ENCODE peak calls at places on chromosomes 16 and 17, in four cellular contexts. K, M, F and E are unnamed samples.

GRCh38 chr17:67082110-67082509 is 37.8 kb downstream of the CACNG1 start:
- DNase-seq in M (no peak), K (no peak), F (no peak), E (no peak)

GRCh38 chr17:36661047-36661666 is 59.8 kb downstream of the MRM1 start:
- DNase-seq in K (no peak), M (no peak), F (no peak), E (no peak)

GRCh38 chr17:522912-523311 is 170.3 kb upstream of the RPH3AL start:
- DNase-seq in F (no peak), M (no peak), K (no peak), E (no peak)

GRCh38 chr16:17470002-17470870 is 524 bp downstream of the XYLT1 start:
- DNase-seq in F (no peak), K (peak; percentile 61), M (no peak), E (peak; percentile 83)

GRCh38 chr17:52157603-52158449 is 688 bp downstream of the CA10 start:
- DNase-seq in F (no peak), M (no peak), K (peak; percentile 24), E (peak; percentile 56)

GRCh38 chr17:74643826-74644225 is 20.3 kb upstream of the CD300E start:
- DNase-seq in K (no peak), F (no peak), M (no peak), E (no peak)

GRCh38 chr16:82801361-82801760 is 174.6 kb downstream of the CDH13 start:
- DNase-seq in F (no peak), K (no peak), M (no peak), E (no peak)

GRCh38 chr17:36722903-36723263 is 121.5 kb downstream of the MRM1 start:
- DNase-seq in M (no peak), F (no peak), K (no peak), E (no peak)

GRCh38 chr17:29256735-29257466 is 10.2 kb downstream of the CRYBA1 start:
- DNase-seq in M (no peak), F (no peak), K (no peak), E (no peak)

GRCh38 chr17:39235555-39236221 is 9.9 kb upstream of the STAC2 start:
- DNase-seq in K (no peak), F (no peak), M (no peak), E (no peak)

GRCh38 chr16:57516176-57516725 is 20.1 kb downstream of the CCDC102A start:
- DNase-seq in M (no peak), F (no peak), K (no peak), E (no peak)

GRCh38 chr16:86512860-86513470 is 2.6 kb downstream of the FOXF1 start:
- DNase-seq in K (peak; percentile 26), F (no peak), M (peak; percentile 80), E (peak; percentile 66)

GRCh38 chr17:37400505-37400904 is 6.1 kb downstream of the ACACA start:
- DNase-seq in F (no peak), M (no peak), K (no peak), E (no peak)

GRCh38 chr16:83851473-83851872 is 43.7 kb downstream of the HSBP1 start:
- DNase-seq in F (no peak), K (no peak), M (no peak), E (no peak)

GRCh38 chr17:16286947-16287562 is 66.2 kb downstream of the CENPV start:
- DNase-seq in M (peak; percentile 65), F (no peak), K (peak; percentile 62), E (no peak)
- TF ChIP-seq CTCF in M (no peak), F (peak; percentile 13), K (no peak), E (no peak)

GRCh38 chr17:20941872-20942271 is 100.9 kb downstream of the USP22 start:
- DNase-seq in K (no peak), F (no peak), M (no peak), E (no peak)

GRCh38 chr17:20948984-20949777 is 93.6 kb downstream of the USP22 start:
- DNase-seq in K (no peak), M (no peak), F (no peak), E (no peak)

DNA sequence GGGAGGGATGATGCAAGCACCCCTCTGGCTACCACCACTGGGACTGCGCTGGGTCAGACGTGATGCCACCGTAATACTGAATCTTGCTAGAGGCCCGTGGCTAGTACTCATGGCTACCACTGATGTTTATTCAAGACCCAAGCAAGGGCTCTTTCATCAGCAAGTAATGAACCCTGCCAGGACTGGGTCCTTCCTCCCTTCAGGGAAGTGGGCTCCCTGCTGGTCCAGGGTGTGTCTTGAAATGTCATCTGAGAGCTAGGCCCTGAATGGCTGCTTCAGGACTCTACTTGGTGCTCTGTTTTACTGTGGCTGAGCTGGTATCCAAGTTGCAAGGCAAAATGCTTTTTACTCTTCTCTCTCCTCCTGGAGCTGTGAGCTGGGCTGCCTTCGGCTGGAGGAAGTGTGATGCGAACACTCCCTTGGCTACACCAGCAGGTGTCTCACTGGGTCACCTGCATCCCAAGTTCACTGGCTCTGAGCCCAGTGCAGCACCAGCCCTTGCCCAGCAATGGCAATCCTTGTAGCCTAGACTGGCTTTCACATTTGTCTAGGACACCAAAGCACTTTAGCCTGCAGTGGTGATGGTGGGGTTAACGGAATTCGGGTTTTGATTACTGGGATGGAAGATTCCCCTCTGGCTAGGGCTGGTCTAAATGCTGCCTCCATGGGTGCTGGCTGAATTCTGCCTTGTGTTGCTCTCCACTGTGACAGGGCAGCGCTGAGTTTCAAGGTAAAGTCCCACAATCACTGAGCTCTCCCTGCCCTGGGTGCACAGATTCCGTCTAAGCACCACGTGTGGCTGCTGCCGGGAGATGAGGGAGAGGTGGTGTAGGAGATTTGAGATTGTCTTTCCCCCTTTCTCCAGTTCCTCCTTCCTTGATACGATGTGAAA is 98.6 kb downstream of the USP22 start:
- DNase-seq in K (peak; percentile 76), F (no peak), M (no peak), E (no peak)
- TF ChIP-seq CTCF in K (peak; percentile 41), F (no peak), M (no peak), E (peak; percentile 59)

GRCh38 chr17:78825696-78826095 is 14.9 kb downstream of the USP36 start:
- DNase-seq in M (peak; percentile 58), F (no peak), K (no peak), E (no peak)

GRCh38 chr17:78829477-78829876 is 11.1 kb downstream of the USP36 start:
- DNase-seq in M (no peak), F (no peak), K (no peak), E (no peak)

GRCh38 chr17:78826426-78826825 is 14.2 kb downstream of the USP36 start:
- DNase-seq in K (no peak), F (no peak), M (peak; percentile 6), E (no peak)

GRCh38 chr17:78826836-78827509 is 13.6 kb downstream of the USP36 start:
- DNase-seq in M (peak; percentile 70), F (no peak), K (no peak), E (no peak)

DNA sequence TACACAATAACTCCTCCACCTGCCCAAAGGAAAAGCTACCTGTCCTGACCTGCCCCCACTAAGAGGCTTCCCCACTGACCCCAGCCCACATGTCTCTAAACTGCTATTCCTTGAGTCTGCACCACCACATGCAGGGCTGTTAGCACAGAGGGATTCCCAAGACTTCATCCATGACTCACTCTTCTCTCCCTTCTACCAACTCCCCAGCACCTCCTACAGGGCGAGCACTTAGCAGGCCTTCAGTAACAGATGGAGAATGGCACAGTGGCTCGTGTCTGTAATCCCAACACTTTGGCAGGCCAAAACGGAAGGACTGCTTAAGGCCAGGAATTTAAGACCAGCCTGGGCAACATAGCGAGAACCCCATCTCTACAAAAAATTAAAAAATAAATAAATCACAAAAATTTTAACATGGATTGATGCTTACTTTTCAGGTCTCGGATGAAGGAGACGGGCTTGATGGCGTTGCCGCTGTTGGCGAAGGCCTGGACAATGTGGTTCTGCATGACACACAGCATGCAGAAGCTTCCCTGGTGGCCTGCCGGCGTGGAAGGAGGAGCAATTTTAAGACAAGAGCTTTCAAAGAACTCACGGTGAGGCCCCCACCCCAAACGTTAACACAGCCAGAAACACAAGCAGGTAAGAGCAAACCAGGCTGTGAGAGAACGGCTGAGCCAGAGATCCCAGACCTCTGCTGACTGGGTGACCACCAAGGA is 12.0 kb downstream of the USP36 start:
- DNase-seq in F (no peak), M (peak; percentile 20), K (no peak), E (no peak)
- TF ChIP-seq CTCF in F (peak; percentile 66), M (no peak), K (no peak), E (no peak)

DNA sequence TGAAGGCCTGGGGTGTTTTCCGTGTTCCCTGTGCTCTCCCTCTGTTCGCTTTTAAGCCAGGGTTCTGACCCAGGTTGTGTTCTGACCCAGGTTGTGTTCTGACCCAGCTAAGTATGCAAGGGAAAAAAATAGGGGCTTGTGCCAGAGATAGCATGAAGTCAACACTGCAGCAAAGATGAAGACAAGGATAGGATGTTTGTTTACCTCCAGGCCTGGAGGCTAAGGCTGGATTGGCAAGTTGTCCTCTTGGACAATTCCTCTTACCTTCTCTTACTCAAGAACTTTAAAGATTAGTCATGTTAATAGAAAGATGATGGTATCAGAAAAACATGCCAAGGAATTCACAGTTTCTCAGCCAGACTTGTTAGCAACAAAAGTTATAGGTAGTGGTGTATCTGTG is 19.4 kb downstream of the LYRM9 start:
- DNase-seq in M (no peak), K (no peak), F (no peak), E (no peak)
- TF ChIP-seq CTCF in M (no peak), K (no peak), F (no peak), E (no peak)

GRCh38 chr16:48117217-48118105 is 38.3 kb downstream of the ABCC12 start:
- DNase-seq in K (peak; percentile 47), F (no peak), M (no peak), E (no peak)
- TF ChIP-seq CTCF in K (no peak), F (peak; percentile 67), M (no peak), E (peak; percentile 34)